ENCODE peak calls at places on chromosomes 5 and 9, in four cellular contexts. J, H, I and Z are unnamed samples.

GRCh38 chr5:58666598-58667595 is 84.0 kb downstream of the RAB3C start:
- DNase-seq in J (no peak), H (no peak), I (no peak), Z (no peak)

GRCh38 chr5:11854926-11855325 is 49.3 kb downstream of the CTNND2 start:
- DNase-seq in I (no peak), H (no peak), J (no peak), Z (no peak)

GRCh38 chr9:8365029-8365428 is 565.5 kb upstream of the DMAC1 start:
- DNase-seq in H (no peak), J (peak), I (no peak), Z (no peak)

GRCh38 chr9:105232207-105232606 is 12.2 kb upstream of the SLC44A1 start:
- DNase-seq in H (no peak), J (no peak), I (no peak), Z (no peak)

GRCh38 chr9:16312962-16313546 is 557.4 kb downstream of the BNC2 start:
- DNase-seq in J (no peak), H (no peak), I (no peak), Z (no peak)

GRCh38 chr5:2008851-2009629 is 126.3 kb upstream of the IRX4 start:
- DNase-seq in H (peak), I (no peak), J (no peak), Z (no peak)

GRCh38 chr9:130579738-130580463 is 524 bp downstream of the FUBP3 start:
- DNase-seq in J (no peak), I (peak), H (no peak), Z (peak)

GRCh38 chr5:167745868-167746267 is 545.6 kb upstream of the WWC1 start:
- DNase-seq in J (no peak), I (no peak), H (no peak), Z (no peak)

GRCh38 chr5:1125030-1125357 is 13.1 kb upstream of the SLC12A7 start:
- DNase-seq in H (no peak), I (no peak), J (no peak), Z (no peak)

GRCh38 chr5:84379749-84380148 is 4.9 kb downstream of the EDIL3 start:
- DNase-seq in H (no peak), J (peak), I (no peak), Z (no peak)

GRCh38 chr5:99032234-99033013 is 103.6 kb upstream of the CHD1 start:
- DNase-seq in H (peak), J (peak), I (peak), Z (no peak)

GRCh38 chr9:88605500-88606172 is 70.7 kb downstream of the NXNL2 start:
- DNase-seq in H (no peak), I (no peak), J (peak), Z (no peak)

GRCh38 chr5:174535691-174536090 is 188.7 kb upstream of the MSX2 start:
- DNase-seq in H (no peak), I (no peak), J (peak), Z (no peak)

GRCh38 chr5:119131530-119132313 is 60.8 kb downstream of the DMXL1 start:
- DNase-seq in I (no peak), H (no peak), J (no peak), Z (no peak)

GRCh38 chr9:124766815-124767554 is 4.1 kb downstream of the NR6A1 start:
- DNase-seq in J (no peak), H (no peak), I (no peak), Z (no peak)

GRCh38 chr5:134000116-134000515 is 4.7 kb downstream of the VDAC1 start:
- DNase-seq in J (no peak), H (no peak), I (no peak), Z (no peak)

GRCh38 chr5:127564002-127564769 is 46.7 kb downstream of the PRRC1 start:
- DNase-seq in H (peak), I (peak), J (peak), Z (no peak)

GRCh38 chr9:489198-490197 is 274.8 kb downstream of the DOCK8 start:
- DNase-seq in J (no peak), I (no peak), H (no peak), Z (no peak)

GRCh38 chr5:7754997-7755596 is 95.8 kb downstream of the CFAP90 start:
- DNase-seq in J (no peak), I (peak), H (no peak), Z (peak)

GRCh38 chr5:60604771-60605170 is 95.2 kb downstream of the DEPDC1B start:
- DNase-seq in H (no peak), I (no peak), J (no peak), Z (no peak)

GRCh38 chr5:141343242-141343952 is at the start of gene PCDHGA3:
- DNase-seq in J (peak), I (no peak), H (no peak), Z (no peak)
- TF ChIP-seq CTCF in J (peak), I (peak), H (no peak), Z (no peak)

GRCh38 chr5:147396070-147396469 is 113.8 kb downstream of the DPYSL3 start:
- DNase-seq in H (peak), I (no peak), J (no peak), Z (no peak)

GRCh38 chr5:147390654-147391053 is 119.2 kb downstream of the DPYSL3 start:
- DNase-seq in H (no peak), I (no peak), J (no peak), Z (no peak)

GRCh38 chr5:147394273-147394672 is 115.6 kb downstream of the DPYSL3 start:
- DNase-seq in H (no peak), I (no peak), J (no peak), Z (no peak)

GRCh38 chr5:147391781-147392180 is 118.1 kb downstream of the DPYSL3 start:
- DNase-seq in J (peak), I (peak), H (no peak), Z (no peak)

DNA sequence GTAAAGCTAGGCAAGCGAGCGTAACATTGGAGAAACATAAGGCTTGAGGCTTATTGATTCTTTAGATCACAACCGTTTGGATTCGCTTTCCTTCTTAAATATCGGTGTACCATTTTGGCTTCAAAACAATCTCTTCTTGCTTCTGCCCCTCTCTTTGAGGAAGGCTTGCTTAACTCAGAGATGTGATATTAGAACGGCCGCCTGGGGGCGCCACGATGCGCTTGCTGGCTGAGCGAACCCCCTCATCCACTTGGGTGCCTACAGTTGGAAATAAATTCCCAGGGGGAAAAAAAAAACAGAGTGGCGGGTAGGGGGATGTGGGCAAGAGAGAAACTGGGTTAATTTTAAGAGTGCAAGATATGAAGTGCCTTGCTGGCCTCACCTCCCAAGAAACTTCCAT is 116.0 kb downstream of the DPYSL3 start:
- DNase-seq in J (no peak), I (peak), H (no peak), Z (no peak)
- TF ChIP-seq CTCF in J (peak), I (peak), H (no peak), Z (no peak)

GRCh38 chr9:127930298-127931091 is at the start of gene PIP5KL1:
- DNase-seq in I (peak), H (no peak), J (peak), Z (peak)
- TF ChIP-seq CTCF in I (no peak), H (no peak), J (no peak), Z (no peak)

GRCh38 chr9:4883326-4883873 is 90.7 kb downstream of the RCL1 start:
- DNase-seq in I (no peak), J (no peak), H (no peak), Z (no peak)
- TF ChIP-seq CTCF in I (no peak), J (no peak), H (no peak), Z (no peak)

DNA sequence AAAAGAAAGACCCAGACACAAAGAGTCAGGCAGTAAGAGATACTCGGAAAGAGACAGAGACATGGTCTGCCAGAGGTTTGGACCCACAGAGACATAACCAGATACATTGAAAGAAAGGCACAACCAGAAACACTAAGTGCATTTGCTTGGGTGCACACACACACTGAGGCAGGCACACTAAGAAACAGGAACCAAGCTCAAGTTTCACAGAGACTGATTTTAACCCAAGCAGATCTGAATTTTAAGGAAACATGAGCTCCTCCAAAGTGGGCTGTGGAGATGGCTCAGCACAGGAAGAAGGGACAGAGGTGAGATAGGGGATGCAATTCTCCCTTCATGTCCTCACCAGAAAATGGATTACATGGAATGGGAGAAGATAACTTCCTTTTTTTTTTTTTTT is 9.5 kb downstream of the AQP3 start:
- DNase-seq in H (no peak), I (no peak), J (no peak), Z (no peak)
- TF ChIP-seq CTCF in H (no peak), I (no peak), J (no peak), Z (no peak)

GRCh38 chr5:178196986-178197385 is 7.3 kb upstream of the HNRNPAB start:
- DNase-seq in J (no peak), H (no peak), I (peak), Z (no peak)
- TF ChIP-seq CTCF in J (peak), H (no peak), I (peak), Z (no peak)

GRCh38 chr5:126499742-126500396 is 76.7 kb downstream of the GRAMD2B start:
- DNase-seq in J (no peak), I (peak), H (no peak), Z (no peak)
- TF ChIP-seq CTCF in J (peak), I (peak), H (no peak), Z (peak)

GRCh38 chr9:128020692-128021091 is 39.9 kb upstream of the EEIG1 start:
- DNase-seq in J (no peak), H (no peak), I (no peak), Z (no peak)
- TF ChIP-seq CTCF in J (no peak), H (no peak), I (no peak), Z (peak)